ENCODE peak calls at places on chromosomes 16 and 17, in eight cellular contexts. One of them, this sample, is unnamed.

GRCh38 chr17:50848039-50848438 is 12.7 kb downstream of the WFIKKN2 start:
- DNase-seq in GM12878: no peak
- DNase-seq in CD8-positive, alpha-beta T cell: no peak
- DNase-seq in AG04450: no peak
- DNase-seq in adrenal gland: peak
- DNase-seq in cardiac muscle cell: no peak
- DNase-seq in heart left ventricle: no peak
- DNase-seq in NB4: no peak
- DNase-seq in this sample: no peak

GRCh38 chr17:69466905-69467630 is 52.6 kb downstream of the MAP2K6 start:
- DNase-seq in adrenal gland: no peak
- DNase-seq in GM12878: no peak
- DNase-seq in NB4: no peak
- DNase-seq in heart left ventricle: no peak
- DNase-seq in AG04450: no peak
- DNase-seq in cardiac muscle cell: peak
- DNase-seq in CD8-positive, alpha-beta T cell: no peak
- DNase-seq in this sample: no peak

GRCh38 chr17:9121186-9121820 is 100.0 kb downstream of the NTN1 start:
- DNase-seq in adrenal gland: no peak
- DNase-seq in AG04450: no peak
- DNase-seq in cardiac muscle cell: no peak
- DNase-seq in NB4: peak
- DNase-seq in GM12878: no peak
- DNase-seq in heart left ventricle: no peak
- DNase-seq in CD8-positive, alpha-beta T cell: no peak
- DNase-seq in this sample: no peak

GRCh38 chr16:89386786-89387185 is 103.6 kb downstream of the ANKRD11 start:
- DNase-seq in GM12878: no peak
- DNase-seq in CD8-positive, alpha-beta T cell: no peak
- DNase-seq in AG04450: no peak
- DNase-seq in adrenal gland: no peak
- DNase-seq in cardiac muscle cell: no peak
- DNase-seq in heart left ventricle: no peak
- DNase-seq in NB4: no peak
- DNase-seq in this sample: no peak

GRCh38 chr17:67500261-67500660 is 123.2 kb downstream of the PITPNC1 start:
- DNase-seq in heart left ventricle: no peak
- DNase-seq in adrenal gland: no peak
- DNase-seq in NB4: no peak
- DNase-seq in GM12878: no peak
- DNase-seq in CD8-positive, alpha-beta T cell: no peak
- DNase-seq in AG04450: no peak
- DNase-seq in cardiac muscle cell: no peak
- DNase-seq in this sample: no peak

GRCh38 chr17:47736501-47737211 is 3.6 kb downstream of the TBX21 start:
- DNase-seq in GM12878: no peak
- DNase-seq in cardiac muscle cell: no peak
- DNase-seq in heart left ventricle: peak
- DNase-seq in adrenal gland: peak
- DNase-seq in NB4: no peak
- DNase-seq in CD8-positive, alpha-beta T cell: no peak
- DNase-seq in AG04450: no peak
- DNase-seq in this sample: no peak

GRCh38 chr17:27762527-27763305 is 37.6 kb downstream of the NOS2 start:
- DNase-seq in AG04450: no peak
- DNase-seq in NB4: peak
- DNase-seq in GM12878: no peak
- DNase-seq in CD8-positive, alpha-beta T cell: no peak
- DNase-seq in adrenal gland: peak
- DNase-seq in heart left ventricle: no peak
- DNase-seq in cardiac muscle cell: peak
- DNase-seq in this sample: no peak

GRCh38 chr17:32954477-32954876 is 26.5 kb downstream of the TMEM98 start:
- DNase-seq in AG04450: no peak
- DNase-seq in NB4: no peak
- DNase-seq in adrenal gland: no peak
- DNase-seq in heart left ventricle: no peak
- DNase-seq in cardiac muscle cell: no peak
- DNase-seq in CD8-positive, alpha-beta T cell: no peak
- DNase-seq in GM12878: no peak
- DNase-seq in this sample: no peak

GRCh38 chr17:30378797-30379302 is at the start of gene CPD:
- DNase-seq in cardiac muscle cell: peak
- DNase-seq in GM12878: peak
- DNase-seq in adrenal gland: peak
- DNase-seq in heart left ventricle: peak
- DNase-seq in CD8-positive, alpha-beta T cell: peak
- DNase-seq in AG04450: peak
- DNase-seq in NB4: peak
- DNase-seq in this sample: peak
- TF ChIP-seq CTCF in cardiac muscle cell: no peak
- TF ChIP-seq CTCF in GM12878: no peak
- TF ChIP-seq CTCF in adrenal gland: peak
- TF ChIP-seq CTCF in heart left ventricle: peak
- TF ChIP-seq CTCF in CD8-positive, alpha-beta T cell: no peak
- TF ChIP-seq CTCF in AG04450: no peak
- TF ChIP-seq CTCF in NB4: no peak
- TF ChIP-seq CTCF in this sample: no peak

GRCh38 chr17:81035389-81036127 is 607 bp downstream of the BAIAP2 start:
- DNase-seq in CD8-positive, alpha-beta T cell: no peak
- DNase-seq in cardiac muscle cell: peak
- DNase-seq in heart left ventricle: peak
- DNase-seq in GM12878: no peak
- DNase-seq in AG04450: no peak
- DNase-seq in NB4: peak
- DNase-seq in adrenal gland: no peak
- DNase-seq in this sample: no peak
- H3K4me3 ChIP-seq in CD8-positive, alpha-beta T cell: peak
- H3K4me3 ChIP-seq in cardiac muscle cell: peak
- H3K4me3 ChIP-seq in heart left ventricle: peak
- H3K4me3 ChIP-seq in GM12878: no peak
- H3K4me3 ChIP-seq in AG04450: peak
- H3K4me3 ChIP-seq in NB4: peak
- H3K4me3 ChIP-seq in adrenal gland: peak
- H3K4me3 ChIP-seq in this sample: peak

DNA sequence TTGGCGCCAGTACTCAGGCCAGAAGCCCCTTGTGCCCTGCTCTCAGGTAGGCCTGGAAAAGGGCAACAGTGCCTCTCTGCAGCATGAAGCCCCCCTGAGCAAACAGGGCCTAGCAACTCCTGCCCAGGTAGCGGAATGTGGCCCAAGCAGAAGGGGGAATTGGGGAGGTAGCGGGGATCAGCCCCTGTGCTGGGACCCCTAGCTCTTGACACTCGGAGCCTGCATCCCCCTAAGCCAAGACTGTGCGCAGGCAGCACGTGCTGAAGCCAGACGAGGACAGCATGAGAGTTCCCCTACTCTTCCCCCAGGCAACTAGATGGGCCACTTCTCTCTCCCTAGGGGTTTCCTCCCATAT is 823 bp upstream of the CD2BP2 start:
- DNase-seq in AG04450: no peak
- DNase-seq in GM12878: no peak
- DNase-seq in CD8-positive, alpha-beta T cell: no peak
- DNase-seq in heart left ventricle: no peak
- DNase-seq in cardiac muscle cell: no peak
- DNase-seq in adrenal gland: no peak
- DNase-seq in NB4: no peak
- DNase-seq in this sample: no peak
- TF ChIP-seq CTCF in AG04450: no peak
- TF ChIP-seq CTCF in GM12878: no peak
- TF ChIP-seq CTCF in CD8-positive, alpha-beta T cell: no peak
- TF ChIP-seq CTCF in heart left ventricle: no peak
- TF ChIP-seq CTCF in cardiac muscle cell: no peak
- TF ChIP-seq CTCF in adrenal gland: no peak
- TF ChIP-seq CTCF in NB4: no peak
- TF ChIP-seq CTCF in this sample: no peak

GRCh38 chr16:19173059-19173458 is 5.0 kb downstream of the SYT17 start:
- DNase-seq in AG04450: no peak
- DNase-seq in CD8-positive, alpha-beta T cell: no peak
- DNase-seq in GM12878: no peak
- DNase-seq in heart left ventricle: no peak
- DNase-seq in adrenal gland: no peak
- DNase-seq in cardiac muscle cell: no peak
- DNase-seq in NB4: no peak
- DNase-seq in this sample: no peak

GRCh38 chr16:19172098-19172780 is 4.2 kb downstream of the SYT17 start:
- DNase-seq in NB4: no peak
- DNase-seq in adrenal gland: no peak
- DNase-seq in cardiac muscle cell: no peak
- DNase-seq in heart left ventricle: no peak
- DNase-seq in AG04450: no peak
- DNase-seq in CD8-positive, alpha-beta T cell: no peak
- DNase-seq in GM12878: no peak
- DNase-seq in this sample: no peak

GRCh38 chr16:19175492-19176262 is 7.6 kb downstream of the SYT17 start:
- DNase-seq in cardiac muscle cell: peak
- DNase-seq in CD8-positive, alpha-beta T cell: no peak
- DNase-seq in GM12878: no peak
- DNase-seq in NB4: peak
- DNase-seq in adrenal gland: no peak
- DNase-seq in AG04450: no peak
- DNase-seq in heart left ventricle: no peak
- DNase-seq in this sample: no peak

GRCh38 chr16:19174478-19174877 is 6.4 kb downstream of the SYT17 start:
- DNase-seq in CD8-positive, alpha-beta T cell: no peak
- DNase-seq in cardiac muscle cell: no peak
- DNase-seq in heart left ventricle: no peak
- DNase-seq in GM12878: no peak
- DNase-seq in AG04450: no peak
- DNase-seq in NB4: no peak
- DNase-seq in adrenal gland: no peak
- DNase-seq in this sample: no peak

GRCh38 chr16:19173649-19174383 is 5.8 kb downstream of the SYT17 start:
- DNase-seq in NB4: no peak
- DNase-seq in CD8-positive, alpha-beta T cell: no peak
- DNase-seq in GM12878: no peak
- DNase-seq in AG04450: no peak
- DNase-seq in cardiac muscle cell: no peak
- DNase-seq in adrenal gland: no peak
- DNase-seq in heart left ventricle: no peak
- DNase-seq in this sample: no peak
- H3K4me3 ChIP-seq in NB4: no peak
- H3K4me3 ChIP-seq in CD8-positive, alpha-beta T cell: no peak
- H3K4me3 ChIP-seq in GM12878: no peak
- H3K4me3 ChIP-seq in AG04450: no peak
- H3K4me3 ChIP-seq in cardiac muscle cell: no peak
- H3K4me3 ChIP-seq in adrenal gland: no peak
- H3K4me3 ChIP-seq in heart left ventricle: no peak
- H3K4me3 ChIP-seq in this sample: no peak

GRCh38 chr17:57403241-57403640 is 146.9 kb downstream of the MSI2 start:
- DNase-seq in AG04450: no peak
- DNase-seq in GM12878: no peak
- DNase-seq in NB4: no peak
- DNase-seq in cardiac muscle cell: no peak
- DNase-seq in CD8-positive, alpha-beta T cell: no peak
- DNase-seq in heart left ventricle: no peak
- DNase-seq in adrenal gland: no peak
- DNase-seq in this sample: no peak
- TF ChIP-seq CTCF in AG04450: no peak
- TF ChIP-seq CTCF in GM12878: no peak
- TF ChIP-seq CTCF in NB4: no peak
- TF ChIP-seq CTCF in cardiac muscle cell: no peak
- TF ChIP-seq CTCF in CD8-positive, alpha-beta T cell: no peak
- TF ChIP-seq CTCF in heart left ventricle: no peak
- TF ChIP-seq CTCF in adrenal gland: no peak
- TF ChIP-seq CTCF in this sample: no peak

GRCh38 chr17:76479515-76480048 is 12.2 kb downstream of the AANAT start:
- DNase-seq in GM12878: no peak
- DNase-seq in cardiac muscle cell: no peak
- DNase-seq in heart left ventricle: no peak
- DNase-seq in adrenal gland: no peak
- DNase-seq in CD8-positive, alpha-beta T cell: no peak
- DNase-seq in AG04450: no peak
- DNase-seq in NB4: no peak
- DNase-seq in this sample: no peak

GRCh38 chr17:76481091-76481655 is 13.8 kb downstream of the AANAT start:
- DNase-seq in NB4: peak
- DNase-seq in heart left ventricle: no peak
- DNase-seq in adrenal gland: peak
- DNase-seq in CD8-positive, alpha-beta T cell: no peak
- DNase-seq in GM12878: peak
- DNase-seq in cardiac muscle cell: no peak
- DNase-seq in AG04450: no peak
- DNase-seq in this sample: peak

GRCh38 chr17:76478097-76478496 is 10.7 kb downstream of the AANAT start:
- DNase-seq in NB4: no peak
- DNase-seq in GM12878: no peak
- DNase-seq in cardiac muscle cell: no peak
- DNase-seq in CD8-positive, alpha-beta T cell: no peak
- DNase-seq in AG04450: no peak
- DNase-seq in adrenal gland: no peak
- DNase-seq in heart left ventricle: no peak
- DNase-seq in this sample: no peak

GRCh38 chr17:76478730-76479514 is 11.5 kb downstream of the AANAT start:
- DNase-seq in adrenal gland: no peak
- DNase-seq in CD8-positive, alpha-beta T cell: no peak
- DNase-seq in cardiac muscle cell: no peak
- DNase-seq in AG04450: no peak
- DNase-seq in GM12878: no peak
- DNase-seq in NB4: no peak
- DNase-seq in heart left ventricle: no peak
- DNase-seq in this sample: no peak

GRCh38 chr17:76480676-76481075 is 13.3 kb downstream of the AANAT start:
- DNase-seq in CD8-positive, alpha-beta T cell: no peak
- DNase-seq in heart left ventricle: no peak
- DNase-seq in AG04450: no peak
- DNase-seq in cardiac muscle cell: peak
- DNase-seq in adrenal gland: no peak
- DNase-seq in NB4: peak
- DNase-seq in GM12878: no peak
- DNase-seq in this sample: no peak
- H3K4me3 ChIP-seq in CD8-positive, alpha-beta T cell: no peak
- H3K4me3 ChIP-seq in heart left ventricle: no peak
- H3K4me3 ChIP-seq in AG04450: no peak
- H3K4me3 ChIP-seq in cardiac muscle cell: no peak
- H3K4me3 ChIP-seq in adrenal gland: no peak
- H3K4me3 ChIP-seq in NB4: no peak
- H3K4me3 ChIP-seq in GM12878: peak
- H3K4me3 ChIP-seq in this sample: peak

DNA sequence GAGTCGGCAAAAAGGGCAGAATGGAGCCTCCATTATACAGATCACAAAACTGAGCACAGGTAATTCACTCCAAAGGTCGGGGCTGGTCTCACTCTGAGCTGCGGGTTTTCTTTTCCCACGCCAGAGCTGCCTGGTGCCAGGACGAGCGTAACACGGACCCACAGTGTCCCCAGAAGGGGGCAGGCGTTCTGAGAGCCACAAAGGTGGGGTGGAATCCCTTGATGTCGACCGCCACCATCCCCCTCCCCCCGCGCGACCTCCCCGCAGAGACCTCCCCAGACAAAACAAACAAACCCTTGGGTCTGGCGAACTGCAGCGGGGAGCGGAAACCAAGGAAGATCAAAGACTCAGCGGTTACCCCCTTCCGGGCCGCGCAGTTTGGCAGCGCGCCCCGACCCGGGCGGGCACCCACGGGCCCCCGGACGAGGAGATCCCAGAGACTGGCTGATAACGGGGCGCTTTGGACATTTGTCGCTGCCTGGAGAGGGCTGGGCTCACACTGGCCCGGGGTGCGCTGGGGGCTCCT is 793 bp upstream of the NKD1 start:
- DNase-seq in NB4: peak
- DNase-seq in cardiac muscle cell: peak
- DNase-seq in AG04450: no peak
- DNase-seq in CD8-positive, alpha-beta T cell: peak
- DNase-seq in heart left ventricle: peak
- DNase-seq in adrenal gland: peak
- DNase-seq in GM12878: peak
- DNase-seq in this sample: peak
- TF ChIP-seq CTCF in NB4: peak
- TF ChIP-seq CTCF in cardiac muscle cell: peak
- TF ChIP-seq CTCF in AG04450: no peak
- TF ChIP-seq CTCF in CD8-positive, alpha-beta T cell: no peak
- TF ChIP-seq CTCF in heart left ventricle: no peak
- TF ChIP-seq CTCF in adrenal gland: no peak
- TF ChIP-seq CTCF in GM12878: no peak
- TF ChIP-seq CTCF in this sample: peak